ENCODE peak calls at places on chromosome 21, in seven cellular contexts. E is H9; N is lower leg skin; Y is endothelial cell; T is CD4-positive, alpha-beta T cell; C is GM13976; Q is breast epithelium. F is an unnamed sample.

GRCh38 chr21:29237110-29238051 is 61.3 kb upstream of the BACH1 start:
- DNase-seq in E (no peak), N (peak), Y (no peak), T (no peak), C (no peak), Q (peak), F (no peak)

GRCh38 chr21:39670741-39671140 is 58.0 kb downstream of the B3GALT5 start:
- DNase-seq in E (no peak), N (no peak), Y (no peak), T (no peak), C (no peak), Q (no peak), F (no peak)

GRCh38 chr21:41932576-41933258 is 21.1 kb downstream of the C2CD2 start:
- DNase-seq in E (no peak), N (no peak), Y (no peak), T (no peak), C (no peak), Q (no peak), F (no peak)

GRCh38 chr21:36708512-36709029 is 9.7 kb downstream of the SIM2 start:
- DNase-seq in E (no peak), N (no peak), Y (no peak), T (no peak), C (no peak), Q (no peak), F (no peak)

GRCh38 chr21:16624468-16625102 is 888.3 kb upstream of the CXADR start:
- DNase-seq in E (no peak), N (no peak), Y (no peak), T (no peak), C (no peak), Q (no peak), F (no peak)

GRCh38 chr21:36209626-36210171 is 53.1 kb downstream of the DOP1B start:
- DNase-seq in E (peak), N (peak), Y (peak), T (peak), C (peak), Q (no peak), F (peak)

GRCh38 chr21:38505654-38506523 is 7.6 kb upstream of the ERG start:
- DNase-seq in E (peak), N (peak), Y (peak), T (no peak), C (peak), Q (no peak), F (peak)

GRCh38 chr21:43851593-43851992 is 13.4 kb upstream of the AGPAT3 start:
- DNase-seq in E (no peak), N (no peak), Y (no peak), T (no peak), C (no peak), Q (no peak), F (no peak)

GRCh38 chr21:16424331-16424749 is 694.6 kb downstream of the USP25 start:
- DNase-seq in E (no peak), N (no peak), Y (no peak), T (no peak), C (no peak), Q (no peak), F (no peak)

GRCh38 chr21:36635991-36636390 is 62.9 kb upstream of the SIM2 start:
- DNase-seq in E (no peak), N (no peak), Y (no peak), T (no peak), C (no peak), Q (no peak), F (no peak)

GRCh38 chr21:27693376-27693775 is 726.5 kb upstream of the ADAMTS5 start:
- DNase-seq in E (no peak), N (no peak), Y (no peak), T (no peak), C (no peak), Q (no peak), F (no peak)

GRCh38 chr21:23480591-23481270 is 2126.6 kb downstream of the MRPL39 start:
- DNase-seq in E (no peak), N (no peak), Y (no peak), T (no peak), C (no peak), Q (no peak), F (no peak)

GRCh38 chr21:32916522-32917099 is 109.1 kb upstream of the OLIG2 start:
- DNase-seq in E (no peak), N (no peak), Y (no peak), T (no peak), C (no peak), Q (no peak), F (peak)

GRCh38 chr21:35053356-35054096 is 4.4 kb upstream of the RUNX1 start:
- DNase-seq in E (no peak), N (no peak), Y (no peak), T (no peak), C (no peak), Q (no peak), F (no peak)
- TF ChIP-seq CTCF in E (no peak), N (no peak), Y (no peak), T (no peak), C (no peak), Q (no peak), F (no peak)

GRCh38 chr21:45248893-45249381 is 38.8 kb downstream of the POFUT2 start:
- DNase-seq in E (peak), N (no peak), Y (no peak), T (no peak), C (no peak), Q (peak), F (no peak)
- TF ChIP-seq CTCF in E (no peak), N (no peak), Y (no peak), T (no peak), C (no peak), Q (no peak), F (no peak)

GRCh38 chr21:46180079-46180722 is 4.1 kb downstream of the SPATC1L start:
- DNase-seq in E (no peak), N (no peak), Y (no peak), T (no peak), C (no peak), Q (peak), F (no peak)
- TF ChIP-seq CTCF in E (no peak), N (no peak), Y (no peak), T (no peak), C (no peak), Q (no peak), F (no peak)

GRCh38 chr21:15066231-15066577 is 1.4 kb upstream of the NRIP1 start:
- DNase-seq in E (no peak), N (no peak), Y (no peak), T (no peak), C (no peak), Q (no peak), F (no peak)

GRCh38 chr21:15076730-15077129 is 11.9 kb upstream of the NRIP1 start:
- DNase-seq in E (no peak), N (no peak), Y (no peak), T (no peak), C (no peak), Q (no peak), F (no peak)

GRCh38 chr21:15065381-15066230 is 806 bp upstream of the NRIP1 start:
- DNase-seq in E (peak), N (peak), Y (peak), T (peak), C (peak), Q (peak), F (peak)

DNA sequence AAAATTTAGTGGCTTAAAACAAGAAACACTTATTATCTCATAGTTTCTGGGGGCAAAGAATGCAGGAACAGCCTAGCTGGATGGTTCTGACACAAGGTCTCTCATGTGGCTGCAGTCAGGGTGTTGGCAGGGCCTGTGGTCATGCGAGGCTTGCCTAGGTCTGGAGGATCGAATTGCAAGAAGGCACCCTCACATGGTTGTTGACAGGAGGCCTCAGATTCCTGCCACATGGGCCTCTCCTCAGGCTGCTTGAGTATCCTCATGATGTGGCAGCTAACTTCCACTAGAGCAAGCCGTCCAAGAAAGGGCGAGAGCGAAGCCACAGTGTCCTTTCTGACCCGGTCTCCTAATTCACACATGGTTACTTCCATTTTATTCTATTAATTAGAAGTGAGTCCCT is 6.2 kb upstream of the NRIP1 start:
- DNase-seq in E (peak), N (no peak), Y (no peak), T (no peak), C (no peak), Q (no peak), F (no peak)
- TF ChIP-seq CTCF in E (peak), N (no peak), Y (no peak), T (no peak), C (no peak), Q (no peak), F (no peak)

DNA sequence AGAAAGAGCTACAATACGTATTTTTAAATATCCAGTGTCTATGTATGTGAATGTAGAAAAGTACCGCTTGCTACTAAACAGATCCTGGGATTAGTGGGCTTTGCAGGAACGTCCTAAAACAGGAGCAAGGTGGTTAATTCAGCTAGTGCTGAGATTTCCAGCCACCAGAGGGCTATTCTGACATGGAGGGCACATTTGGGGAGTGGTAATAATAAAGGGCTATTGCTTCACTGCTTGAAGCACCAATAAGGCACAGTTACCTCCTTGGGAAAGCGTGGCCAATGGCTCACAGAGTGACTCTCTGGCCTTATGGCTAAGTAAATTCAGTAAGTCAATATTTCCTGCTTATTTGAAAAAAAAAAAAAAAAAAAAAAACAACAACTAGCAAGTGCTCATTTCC is 152.4 kb downstream of the GABPA start:
- DNase-seq in E (no peak), N (no peak), Y (no peak), T (no peak), C (no peak), Q (no peak), F (no peak)
- TF ChIP-seq CTCF in E (peak), N (no peak), Y (peak), T (no peak), C (peak), Q (no peak), F (no peak)